ENCODE peak calls at places on chromosome 2, in five cellular contexts. K, A, S, G and E are unnamed samples.

GRCh38 chr2:192381082-192381481 is 186.3 kb upstream of the TMEFF2 start:
- DNase-seq in K (no peak), A (no peak), S (no peak), G (no peak), E (no peak)

GRCh38 chr2:209988010-209988409 is 14.4 kb upstream of the RPE start:
- DNase-seq in K (no peak), A (no peak), S (no peak), G (no peak), E (no peak)

GRCh38 chr2:147135401-147135800 is 709.4 kb upstream of the ACVR2A start:
- DNase-seq in K (no peak), A (no peak), S (no peak), G (no peak), E (no peak)

GRCh38 chr2:146874260-146874658 is 970.6 kb upstream of the ACVR2A start:
- DNase-seq in K (peak; percentile 37), A (no peak), S (no peak), G (no peak), E (peak; percentile 15)

GRCh38 chr2:137928547-137929503 is 35.4 kb upstream of the HNMT start:
- DNase-seq in K (peak; percentile 86), A (no peak), S (peak; percentile 55), G (peak; percentile 98), E (peak; percentile 21)

GRCh38 chr2:144938308-144938709 is 418.4 kb upstream of the ZEB2 start:
- DNase-seq in K (peak; percentile 88), A (no peak), S (peak; percentile 57), G (peak; percentile 9), E (peak; percentile 84)

GRCh38 chr2:85273732-85274731 is 53.8 kb downstream of the TGOLN2 start:
- DNase-seq in K (peak; percentile 82), A (no peak), S (no peak), G (peak; percentile 62), E (peak; percentile 64)

GRCh38 chr2:41414486-41415230 is 633.2 kb upstream of the PKDCC start:
- DNase-seq in K (peak; percentile 50), A (no peak), S (no peak), G (peak; percentile 56), E (no peak)

GRCh38 chr2:134336352-134336751 is 82.5 kb downstream of the MGAT5 start:
- DNase-seq in K (no peak), A (no peak), S (no peak), G (no peak), E (no peak)

GRCh38 chr2:207681431-207681830 is 30.0 kb upstream of the CCNYL1 start:
- DNase-seq in K (no peak), A (no peak), S (no peak), G (no peak), E (no peak)

DNA sequence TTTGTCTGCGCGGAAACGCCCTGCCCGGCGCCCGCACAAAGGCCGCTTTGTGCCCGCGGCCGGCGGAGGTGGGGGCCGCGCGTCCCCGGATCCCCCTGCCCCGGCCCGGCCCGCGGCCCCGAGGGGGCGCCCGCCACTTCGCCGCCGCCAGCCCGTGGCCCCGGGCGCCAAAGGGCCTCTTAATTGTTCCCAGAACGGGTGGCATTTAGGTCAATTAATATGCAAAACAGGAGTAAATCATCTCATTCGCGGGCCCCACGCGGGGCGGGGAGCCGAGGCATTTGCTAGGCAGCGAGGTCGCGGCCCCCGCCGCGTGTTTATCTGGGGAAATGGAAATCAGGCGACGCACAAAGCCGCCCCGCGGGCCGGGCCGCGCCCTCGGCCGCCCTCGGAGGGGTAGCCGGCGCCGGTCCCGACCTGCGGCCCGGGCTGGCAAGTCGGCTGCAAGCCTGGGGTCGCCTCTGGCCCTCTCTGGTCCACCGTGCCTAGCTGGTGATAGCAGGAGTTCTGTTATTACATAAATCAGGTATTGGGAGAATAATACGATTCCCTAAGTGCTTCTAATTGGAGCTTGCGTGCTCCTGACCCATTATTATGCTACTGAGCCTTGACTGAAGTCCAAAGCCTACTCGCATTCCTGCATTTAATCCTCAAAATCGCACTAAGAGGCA is 148.2 kb upstream of the GLI2 start:
- DNase-seq in K (no peak), A (no peak), S (no peak), G (no peak), E (no peak)
- H3K4me3 ChIP-seq in K (no peak overlapping the region), A (no peak overlapping the region), S (no peak overlapping the region), G (no peak overlapping the region), E (no peak overlapping the region)

GRCh38 chr2:228839506-228839905 is 431.6 kb downstream of the PID1 start:
- DNase-seq in K (no peak), A (no peak), S (no peak), G (no peak), E (no peak)
- H3K4me3 ChIP-seq in K (no peak overlapping the region), A (no peak overlapping the region), S (no peak overlapping the region), G (no peak overlapping the region), E (no peak overlapping the region)

GRCh38 chr2:108215794-108216211 is 24.0 kb upstream of the SULT1C3 start:
- DNase-seq in K (peak; percentile 83), A (no peak), S (no peak), G (peak; percentile 55), E (no peak)
- H3K4me3 ChIP-seq in K (no peak overlapping the region), A (no peak overlapping the region), S (no peak overlapping the region), G (peak overlapping the region; percentile 19), E (no peak overlapping the region)

GRCh38 chr2:27763907-27764267 is 7.6 kb upstream of the MRPL33 start:
- DNase-seq in K (no peak), A (no peak), S (no peak), G (no peak), E (no peak)
- H3K4me3 ChIP-seq in K (no peak overlapping the region), A (no peak overlapping the region), S (no peak overlapping the region), G (no peak overlapping the region), E (no peak overlapping the region)

GRCh38 chr2:237696471-237696870 is 69.1 kb downstream of the LRRFIP1 start:
- DNase-seq in K (no peak), A (no peak), S (no peak), G (no peak), E (no peak)

GRCh38 chr2:237692601-237693079 is 65.3 kb downstream of the LRRFIP1 start:
- DNase-seq in K (no peak), A (no peak), S (no peak), G (no peak), E (no peak)

GRCh38 chr2:237693281-237694039 is 66.1 kb downstream of the LRRFIP1 start:
- DNase-seq in K (peak; percentile 63), A (no peak), S (no peak), G (peak; percentile 64), E (no peak)

GRCh38 chr2:237695201-237695780 is 67.9 kb downstream of the LRRFIP1 start:
- DNase-seq in K (peak; percentile 81), A (no peak), S (peak; percentile 85), G (no peak), E (peak; percentile 89)

GRCh38 chr2:237694423-237695194 is 67.2 kb downstream of the LRRFIP1 start:
- DNase-seq in K (no peak), A (no peak), S (no peak), G (no peak), E (no peak)
- H3K4me3 ChIP-seq in K (no peak overlapping the region), A (peak overlapping the region; percentile 79), S (no peak overlapping the region), G (peak overlapping the region; percentile 92), E (no peak overlapping the region)

GRCh38 chr2:129274038-129274415 is 705.4 kb upstream of the RAB6C start:
- DNase-seq in K (no peak), A (no peak), S (no peak), G (no peak), E (no peak)
- H3K4me3 ChIP-seq in K (no peak overlapping the region), A (no peak overlapping the region), S (no peak overlapping the region), G (no peak overlapping the region), E (no peak overlapping the region)

GRCh38 chr2:156803243-156803642 is 367.1 kb downstream of the GPD2 start:
- DNase-seq in K (no peak), A (no peak), S (no peak), G (no peak), E (no peak)

GRCh38 chr2:156800781-156801366 is 364.7 kb downstream of the GPD2 start:
- DNase-seq in K (peak; percentile 1), A (no peak), S (no peak), G (no peak), E (no peak)

GRCh38 chr2:156797832-156798231 is 361.7 kb downstream of the GPD2 start:
- DNase-seq in K (no peak), A (no peak), S (no peak), G (no peak), E (no peak)

GRCh38 chr2:156803967-156804366 is 367.8 kb downstream of the GPD2 start:
- DNase-seq in K (no peak), A (no peak), S (no peak), G (no peak), E (no peak)

DNA sequence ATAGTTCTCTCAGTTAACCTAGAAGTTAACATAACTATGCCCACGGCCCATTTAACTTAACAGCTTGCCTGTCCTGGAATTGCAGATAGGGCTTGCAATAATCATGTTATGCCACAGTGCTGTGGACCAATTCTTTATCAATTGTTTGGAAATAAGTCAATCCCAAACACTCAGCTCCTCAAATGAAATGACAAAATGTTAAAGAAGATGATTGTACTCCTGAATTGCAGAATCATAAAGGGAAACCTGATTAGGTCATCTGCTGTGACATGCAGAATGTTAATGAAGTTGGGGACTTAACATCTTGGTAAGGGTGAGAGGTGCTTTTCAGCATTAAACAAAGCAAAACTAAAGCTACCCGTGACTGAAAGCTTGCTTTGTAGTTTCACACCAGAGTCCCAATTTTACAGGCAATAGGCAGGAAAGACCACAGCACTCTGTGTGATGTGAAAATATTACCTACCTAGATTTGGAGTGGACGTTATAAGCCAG is 363.9 kb downstream of the GPD2 start:
- DNase-seq in K (no peak), A (no peak), S (no peak), G (no peak), E (no peak)
- H3K4me3 ChIP-seq in K (no peak overlapping the region), A (no peak overlapping the region), S (no peak overlapping the region), G (no peak overlapping the region), E (peak overlapping the region; percentile 5)

GRCh38 chr2:127762846-127763245 is 48.1 kb downstream of the WDR33 start:
- DNase-seq in K (no peak), A (no peak), S (no peak), G (no peak), E (no peak)
- H3K4me3 ChIP-seq in K (no peak overlapping the region), A (no peak overlapping the region), S (no peak overlapping the region), G (no peak overlapping the region), E (no peak overlapping the region)

DNA sequence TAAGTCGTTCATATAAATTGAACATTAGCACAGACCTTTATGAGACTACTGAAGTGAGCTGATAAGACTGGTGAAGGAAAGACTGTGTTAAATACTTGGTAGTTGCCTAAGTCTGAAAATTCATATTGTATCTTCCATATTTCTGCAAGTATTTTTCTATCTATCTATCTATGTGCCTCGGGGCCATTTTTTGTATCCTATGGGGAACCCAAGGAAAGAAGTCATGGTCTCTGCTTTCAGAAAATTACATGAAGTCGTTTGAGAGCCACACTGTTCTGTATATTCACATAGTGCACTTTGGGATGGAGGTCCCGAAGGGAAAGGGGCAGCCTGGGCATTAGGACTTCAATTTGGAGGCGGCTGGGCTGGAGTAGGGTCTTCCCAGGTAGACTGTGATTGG is 89.6 kb downstream of the EPAS1 start:
- DNase-seq in K (no peak), A (no peak), S (no peak), G (no peak), E (no peak)
- H3K4me3 ChIP-seq in K (no peak overlapping the region), A (no peak overlapping the region), S (no peak overlapping the region), G (no peak overlapping the region), E (no peak overlapping the region)

GRCh38 chr2:31413876-31414550 is 529 bp downstream of the XDH start:
- DNase-seq in K (no peak), A (no peak), S (no peak), G (no peak), E (no peak)
- H3K4me3 ChIP-seq in K (no peak overlapping the region), A (no peak overlapping the region), S (no peak overlapping the region), G (no peak overlapping the region), E (no peak overlapping the region)